ENCODE peak calls at places on chromosome 22, in four cellular contexts. One of them, this sample, is unnamed.

GRCh38 chr22:27370281-27370680 is 431.3 kb downstream of the MN1 start:
- DNase-seq in H1: no peak
- DNase-seq in IMR-90: no peak
- DNase-seq in PC-3: no peak
- DNase-seq in this sample: no peak

GRCh38 chr22:37726240-37726887 is 29.5 kb downstream of the TRIOBP start:
- DNase-seq in H1: no peak
- DNase-seq in IMR-90: peak; percentile 55
- DNase-seq in PC-3: no peak
- DNase-seq in this sample: no peak

GRCh38 chr22:32317524-32317923 is 40.1 kb upstream of the RFPL3 start:
- DNase-seq in H1: no peak
- DNase-seq in IMR-90: no peak
- DNase-seq in PC-3: no peak
- DNase-seq in this sample: no peak

GRCh38 chr22:40418366-40419201 is 48.2 kb downstream of the SGSM3 start:
- DNase-seq in H1: no peak
- DNase-seq in IMR-90: peak; percentile 56
- DNase-seq in PC-3: no peak
- DNase-seq in this sample: peak; percentile 56

GRCh38 chr22:48804811-48805301 is 1022.8 kb downstream of the BRD1 start:
- DNase-seq in H1: no peak
- DNase-seq in IMR-90: no peak
- DNase-seq in PC-3: no peak
- DNase-seq in this sample: peak; percentile 1

GRCh38 chr22:40967120-40967760 is 16.1 kb downstream of the RBX1 start:
- DNase-seq in H1: no peak
- DNase-seq in IMR-90: no peak
- DNase-seq in PC-3: no peak
- DNase-seq in this sample: no peak

GRCh38 chr22:16954060-16954403 is 54.0 kb downstream of the GAB4 start:
- DNase-seq in H1: no peak
- DNase-seq in IMR-90: no peak
- DNase-seq in PC-3: no peak
- DNase-seq in this sample: no peak

GRCh38 chr22:43925433-43926348 is 2.1 kb downstream of the PNPLA3 start:
- DNase-seq in H1: no peak
- DNase-seq in IMR-90: no peak
- DNase-seq in PC-3: no peak
- DNase-seq in this sample: no peak

GRCh38 chr22:48635825-48636224 is 1191.8 kb downstream of the BRD1 start:
- DNase-seq in H1: no peak
- DNase-seq in IMR-90: no peak
- DNase-seq in PC-3: no peak
- DNase-seq in this sample: no peak

GRCh38 chr22:19848298-19849224 is 6.1 kb downstream of the GNB1L start:
- DNase-seq in H1: no peak
- DNase-seq in IMR-90: no peak
- DNase-seq in PC-3: peak; percentile 83
- DNase-seq in this sample: no peak

GRCh38 chr22:49152146-49152929 is 675.3 kb downstream of the BRD1 start:
- DNase-seq in H1: no peak
- DNase-seq in IMR-90: no peak
- DNase-seq in PC-3: no peak
- DNase-seq in this sample: no peak

GRCh38 chr22:45136594-45136993 is 27.1 kb upstream of the NUP50 start:
- DNase-seq in H1: no peak
- DNase-seq in IMR-90: no peak
- DNase-seq in PC-3: no peak
- DNase-seq in this sample: no peak

GRCh38 chr22:44895296-44896055 is 114.3 kb downstream of the PHF21B start:
- DNase-seq in H1: no peak
- DNase-seq in IMR-90: no peak
- DNase-seq in PC-3: no peak
- DNase-seq in this sample: no peak

GRCh38 chr22:49797706-49798105 is 30.0 kb downstream of the BRD1 start:
- DNase-seq in H1: no peak
- DNase-seq in IMR-90: no peak
- DNase-seq in PC-3: no peak
- DNase-seq in this sample: no peak

GRCh38 chr22:34055525-34056200 is 135.4 kb upstream of the LARGE1 start:
- DNase-seq in H1: peak; percentile 38
- DNase-seq in IMR-90: no peak
- DNase-seq in PC-3: no peak
- DNase-seq in this sample: no peak

GRCh38 chr22:31496735-31497146 is 405 bp downstream of the SFI1 start:
- DNase-seq in H1: no peak
- DNase-seq in IMR-90: no peak
- DNase-seq in PC-3: no peak
- DNase-seq in this sample: no peak

GRCh38 chr22:48750282-48750681 is 1077.4 kb downstream of the BRD1 start:
- DNase-seq in H1: no peak
- DNase-seq in IMR-90: no peak
- DNase-seq in PC-3: no peak
- DNase-seq in this sample: no peak

GRCh38 chr22:49046546-49047305 is 780.9 kb downstream of the BRD1 start:
- DNase-seq in H1: peak; percentile 81
- DNase-seq in IMR-90: no peak
- DNase-seq in PC-3: no peak
- DNase-seq in this sample: no peak

GRCh38 chr22:33896154-33896800 is 24.0 kb downstream of the LARGE1 start:
- DNase-seq in H1: no peak
- DNase-seq in IMR-90: no peak
- DNase-seq in PC-3: no peak
- DNase-seq in this sample: no peak

GRCh38 chr22:40654522-40655167 is 18.1 kb upstream of the MRTFA start:
- DNase-seq in H1: no peak
- DNase-seq in IMR-90: peak; percentile 83
- DNase-seq in PC-3: peak; percentile 27
- DNase-seq in this sample: peak; percentile 84

GRCh38 chr22:49672013-49672516 is 155.6 kb downstream of the BRD1 start:
- DNase-seq in H1: no peak
- DNase-seq in IMR-90: no peak
- DNase-seq in PC-3: no peak
- DNase-seq in this sample: no peak

GRCh38 chr22:45083659-45084305 is 74.0 kb upstream of the PHF21B start:
- DNase-seq in H1: no peak
- DNase-seq in IMR-90: peak; percentile 81
- DNase-seq in PC-3: peak; percentile 76
- DNase-seq in this sample: peak; percentile 86

GRCh38 chr22:17234144-17234623 is 14.9 kb upstream of the ADA2 start:
- DNase-seq in H1: peak; percentile 93
- DNase-seq in IMR-90: no peak
- DNase-seq in PC-3: no peak
- DNase-seq in this sample: peak; percentile 18

GRCh38 chr22:17921871-17922821 is 102.2 kb downstream of the MICAL3 start:
- DNase-seq in H1: peak; percentile 75
- DNase-seq in IMR-90: no peak
- DNase-seq in PC-3: no peak
- DNase-seq in this sample: no peak

GRCh38 chr22:37147186-37147990 is 2.3 kb downstream of the IL2RB start:
- DNase-seq in H1: no peak
- DNase-seq in IMR-90: no peak
- DNase-seq in PC-3: no peak
- DNase-seq in this sample: no peak

GRCh38 chr22:32796865-32797573 is 4.5 kb upstream of the TIMP3 start:
- DNase-seq in H1: no peak
- DNase-seq in IMR-90: peak; percentile 83
- DNase-seq in PC-3: peak; percentile 22
- DNase-seq in this sample: peak; percentile 80

GRCh38 chr22:49925525-49926128 is 7.2 kb downstream of the CRELD2 start:
- DNase-seq in H1: no peak
- DNase-seq in IMR-90: no peak
- DNase-seq in PC-3: no peak
- DNase-seq in this sample: no peak

DNA sequence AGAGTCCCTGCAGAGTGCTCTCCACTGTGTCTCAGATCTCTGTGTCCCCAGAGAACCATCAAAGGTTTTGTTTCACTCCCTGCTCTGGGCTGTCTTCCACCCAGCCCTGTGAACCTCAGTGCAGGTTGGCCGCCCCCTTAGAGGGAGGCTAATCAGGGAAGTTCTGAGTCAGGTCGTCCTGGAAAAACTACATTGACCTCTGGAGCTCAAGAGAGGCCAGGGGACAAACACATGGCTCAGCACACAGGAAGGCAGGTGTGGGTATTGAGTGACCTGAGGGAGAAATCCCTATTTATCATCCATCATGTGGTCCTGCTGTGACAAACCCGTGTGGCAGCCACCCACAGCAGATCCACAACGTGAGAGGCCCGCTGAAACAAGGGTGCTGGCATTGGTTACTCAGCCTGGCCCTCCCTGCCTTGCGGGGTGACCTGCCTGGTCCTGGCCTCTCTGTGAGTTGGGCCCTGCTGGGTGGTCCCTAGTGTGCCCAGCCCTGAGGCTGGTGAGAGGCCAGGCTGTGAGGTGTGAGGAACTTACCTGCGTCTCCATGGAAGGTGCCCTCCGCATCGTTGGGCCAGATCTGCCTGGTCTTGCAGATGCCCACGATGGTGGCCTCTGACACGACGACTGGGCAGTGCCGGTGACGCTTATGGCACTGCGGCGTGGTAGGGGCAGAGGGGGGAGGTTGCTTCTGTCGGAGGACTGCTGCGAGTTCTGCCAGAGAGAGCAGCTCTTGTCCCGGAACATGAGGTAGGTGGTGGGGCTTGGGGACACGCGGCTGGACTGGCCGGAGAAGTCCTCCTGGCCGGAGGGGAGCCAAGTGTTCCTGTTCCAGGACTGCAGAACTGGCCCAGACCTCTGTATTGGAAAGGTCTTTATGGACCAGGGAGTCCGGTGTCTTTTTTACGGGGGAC is 671 bp upstream of the BCR start:
- DNase-seq in H1: no peak
- DNase-seq in IMR-90: no peak
- DNase-seq in PC-3: no peak
- DNase-seq in this sample: no peak
- H2AFZ ChIP-seq in H1: no peak overlapping the region
- H2AFZ ChIP-seq in IMR-90: peak overlapping the region; percentile 95
- H2AFZ ChIP-seq in PC-3: peak overlapping the region; percentile 81
- H2AFZ ChIP-seq in this sample: peak overlapping the region; percentile 77

GRCh38 chr22:42160830-42161696 is 30.5 kb upstream of the CYP2D6 start:
- DNase-seq in H1: no peak
- DNase-seq in IMR-90: no peak
- DNase-seq in PC-3: peak; percentile 28
- DNase-seq in this sample: no peak

GRCh38 chr22:42160251-42160650 is 29.6 kb upstream of the CYP2D6 start:
- DNase-seq in H1: no peak
- DNase-seq in IMR-90: no peak
- DNase-seq in PC-3: no peak
- DNase-seq in this sample: no peak

GRCh38 chr22:42164901-42165300 is 34.3 kb upstream of the CYP2D6 start:
- DNase-seq in H1: no peak
- DNase-seq in IMR-90: no peak
- DNase-seq in PC-3: no peak
- DNase-seq in this sample: no peak

GRCh38 chr22:42163515-42163914 is 32.9 kb upstream of the CYP2D6 start:
- DNase-seq in H1: no peak
- DNase-seq in IMR-90: no peak
- DNase-seq in PC-3: no peak
- DNase-seq in this sample: no peak

DNA sequence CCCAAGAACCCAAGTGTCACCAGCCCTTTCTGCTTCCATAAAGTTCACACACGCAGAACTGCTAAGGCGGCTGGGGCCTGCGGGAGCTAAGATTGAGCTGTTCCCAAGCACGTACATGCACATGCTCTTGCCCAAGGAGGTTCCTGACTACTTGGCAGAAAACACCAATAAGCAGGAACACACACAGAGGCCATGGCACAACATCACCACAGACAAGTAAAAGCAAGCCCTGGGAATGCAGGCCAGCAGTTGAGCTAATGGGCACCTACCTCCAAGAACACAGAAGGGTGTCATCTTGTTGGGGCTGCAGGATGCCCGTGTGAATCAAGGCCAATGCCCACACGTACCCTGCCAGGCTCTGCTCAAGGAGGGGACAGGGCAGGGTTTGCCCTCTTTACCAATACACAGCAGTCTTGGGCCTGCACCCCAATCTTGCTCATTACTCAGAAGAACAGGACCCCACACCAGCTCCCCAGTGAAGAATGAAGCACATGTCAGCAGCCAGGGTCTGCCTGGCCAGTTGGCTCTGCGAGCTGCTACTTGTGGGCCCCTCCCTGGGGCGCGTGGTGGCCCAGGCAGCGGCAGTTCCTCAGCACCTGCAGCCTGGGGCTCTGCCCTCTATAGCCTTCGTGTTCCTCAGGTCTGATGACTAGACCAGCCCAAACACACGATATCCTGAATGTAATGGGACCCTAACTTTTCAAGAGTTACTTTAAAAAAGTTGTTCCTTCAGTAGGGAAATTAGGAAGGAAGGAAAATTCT is 32.3 kb upstream of the CYP2D6 start:
- DNase-seq in H1: no peak
- DNase-seq in IMR-90: no peak
- DNase-seq in PC-3: no peak
- DNase-seq in this sample: no peak
- H3K4me1 ChIP-seq in H1: no peaks in the 10 kb centered on the region
- H3K4me1 ChIP-seq in IMR-90: no peaks in the 10 kb centered on the region
- H3K4me1 ChIP-seq in PC-3: peaks cover 7% of the 10 kb centered on the region
- H3K4me1 ChIP-seq in this sample: no peaks in the 10 kb centered on the region

GRCh38 chr22:21589415-21589814 is 21.9 kb downstream of the UBE2L3 start:
- DNase-seq in H1: no peak
- DNase-seq in IMR-90: no peak
- DNase-seq in PC-3: no peak
- DNase-seq in this sample: no peak

GRCh38 chr22:21592422-21592821 is 24.9 kb downstream of the UBE2L3 start:
- DNase-seq in H1: no peak
- DNase-seq in IMR-90: no peak
- DNase-seq in PC-3: no peak
- DNase-seq in this sample: no peak

GRCh38 chr22:21590809-21591641 is 23.5 kb downstream of the UBE2L3 start:
- DNase-seq in H1: no peak
- DNase-seq in IMR-90: no peak
- DNase-seq in PC-3: no peak
- DNase-seq in this sample: no peak

GRCh38 chr22:21593406-21594232 is 26.1 kb downstream of the UBE2L3 start:
- DNase-seq in H1: no peak
- DNase-seq in IMR-90: no peak
- DNase-seq in PC-3: peak; percentile 24
- DNase-seq in this sample: no peak

DNA sequence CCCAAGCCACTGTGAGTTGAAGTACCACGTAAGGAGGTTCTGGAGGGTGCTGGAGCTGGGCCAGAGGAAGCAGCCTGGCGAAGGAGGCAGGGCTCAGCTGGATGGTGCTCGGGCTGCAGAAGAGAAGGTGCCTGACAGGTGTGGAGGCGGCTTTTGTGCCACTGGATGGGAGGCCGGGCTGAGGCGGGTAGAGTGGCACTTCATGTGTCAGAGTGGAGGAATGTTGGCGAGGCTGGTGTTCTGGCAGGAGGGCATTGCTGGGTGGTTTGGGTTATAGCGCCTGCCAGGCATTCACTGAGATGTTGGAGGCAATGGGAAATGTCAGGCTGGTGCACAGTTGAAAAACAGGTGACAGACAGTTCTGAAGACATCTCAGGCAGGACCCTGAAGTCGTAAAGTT is 24.2 kb downstream of the UBE2L3 start:
- DNase-seq in H1: no peak
- DNase-seq in IMR-90: no peak
- DNase-seq in PC-3: peak; percentile 26
- DNase-seq in this sample: no peak
- H3K27ac ChIP-seq in H1: no peak overlapping the region
- H3K27ac ChIP-seq in IMR-90: no peak overlapping the region
- H3K27ac ChIP-seq in PC-3: no peak overlapping the region
- H3K27ac ChIP-seq in this sample: no peak overlapping the region

GRCh38 chr22:29302681-29303465 is 3.6 kb upstream of the GAS2L1 start:
- DNase-seq in H1: no peak
- DNase-seq in IMR-90: no peak
- DNase-seq in PC-3: no peak
- DNase-seq in this sample: no peak
- H2AFZ ChIP-seq in H1: no peak overlapping the region
- H2AFZ ChIP-seq in IMR-90: no peak overlapping the region
- H2AFZ ChIP-seq in PC-3: no peak overlapping the region
- H2AFZ ChIP-seq in this sample: no peak overlapping the region